ENCODE peak calls at places on chromosomes 13 and 19, in eight cellular contexts. One of them, this sample, is unnamed.

GRCh38 chr13:35824395-35824794 is 306.8 kb downstream of the DCLK1 start:
- DNase-seq in A549: no peak
- DNase-seq in GM12878: no peak
- DNase-seq in SK-N-SH: no peak
- DNase-seq in NB4: no peak
- DNase-seq in WTC11: no peak
- DNase-seq in HCT116: no peak
- DNase-seq in H1: no peak
- DNase-seq in this sample: no peak

GRCh38 chr13:54637377-54637776 is 1608.8 kb downstream of the OLFM4 start:
- DNase-seq in NB4: peak
- DNase-seq in HCT116: no peak
- DNase-seq in SK-N-SH: no peak
- DNase-seq in A549: no peak
- DNase-seq in GM12878: no peak
- DNase-seq in WTC11: no peak
- DNase-seq in H1: no peak
- DNase-seq in this sample: no peak

GRCh38 chr13:32947886-32948285 is 68.3 kb upstream of the KL start:
- DNase-seq in SK-N-SH: peak
- DNase-seq in A549: no peak
- DNase-seq in HCT116: no peak
- DNase-seq in H1: no peak
- DNase-seq in GM12878: no peak
- DNase-seq in NB4: no peak
- DNase-seq in WTC11: no peak
- DNase-seq in this sample: no peak

GRCh38 chr19:49858591-49858985 is 7.6 kb downstream of the PTOV1 start:
- DNase-seq in GM12878: no peak
- DNase-seq in WTC11: no peak
- DNase-seq in H1: no peak
- DNase-seq in HCT116: no peak
- DNase-seq in A549: no peak
- DNase-seq in NB4: no peak
- DNase-seq in SK-N-SH: no peak
- DNase-seq in this sample: no peak

GRCh38 chr13:76668716-76669115 is 217.5 kb downstream of the KCTD12 start:
- DNase-seq in A549: no peak
- DNase-seq in HCT116: no peak
- DNase-seq in H1: no peak
- DNase-seq in NB4: no peak
- DNase-seq in SK-N-SH: no peak
- DNase-seq in WTC11: no peak
- DNase-seq in GM12878: no peak
- DNase-seq in this sample: no peak

GRCh38 chr13:91704398-91704797 is 306.0 kb downstream of the GPC5 start:
- DNase-seq in NB4: no peak
- DNase-seq in GM12878: no peak
- DNase-seq in HCT116: no peak
- DNase-seq in H1: no peak
- DNase-seq in A549: no peak
- DNase-seq in SK-N-SH: no peak
- DNase-seq in WTC11: no peak
- DNase-seq in this sample: no peak

GRCh38 chr19:34391813-34392212 is 12.4 kb upstream of the PDCD2L start:
- DNase-seq in SK-N-SH: no peak
- DNase-seq in WTC11: no peak
- DNase-seq in H1: no peak
- DNase-seq in A549: peak
- DNase-seq in HCT116: no peak
- DNase-seq in NB4: no peak
- DNase-seq in GM12878: no peak
- DNase-seq in this sample: peak

GRCh38 chr19:15811476-15811875 is 4.0 kb downstream of the OR10H1 start:
- DNase-seq in WTC11: no peak
- DNase-seq in HCT116: no peak
- DNase-seq in H1: no peak
- DNase-seq in GM12878: no peak
- DNase-seq in NB4: no peak
- DNase-seq in A549: no peak
- DNase-seq in SK-N-SH: no peak
- DNase-seq in this sample: no peak

GRCh38 chr13:29140277-29140676 is 320.1 kb downstream of the MTUS2 start:
- DNase-seq in HCT116: no peak
- DNase-seq in GM12878: no peak
- DNase-seq in H1: no peak
- DNase-seq in SK-N-SH: no peak
- DNase-seq in NB4: no peak
- DNase-seq in A549: no peak
- DNase-seq in WTC11: no peak
- DNase-seq in this sample: no peak

GRCh38 chr13:99756281-99756680 is 215.3 kb downstream of the ZIC5 start:
- DNase-seq in NB4: no peak
- DNase-seq in H1: no peak
- DNase-seq in A549: no peak
- DNase-seq in WTC11: no peak
- DNase-seq in HCT116: no peak
- DNase-seq in SK-N-SH: no peak
- DNase-seq in GM12878: no peak
- DNase-seq in this sample: no peak

GRCh38 chr19:16608290-16608704 is 19.7 kb downstream of the MED26 start:
- DNase-seq in A549: no peak
- DNase-seq in WTC11: no peak
- DNase-seq in HCT116: no peak
- DNase-seq in GM12878: no peak
- DNase-seq in NB4: peak
- DNase-seq in H1: no peak
- DNase-seq in SK-N-SH: no peak
- DNase-seq in this sample: peak

GRCh38 chr19:32924200-32924599 is 47.6 kb downstream of the CEP89 start:
- DNase-seq in NB4: no peak
- DNase-seq in H1: no peak
- DNase-seq in A549: no peak
- DNase-seq in SK-N-SH: no peak
- DNase-seq in GM12878: no peak
- DNase-seq in HCT116: no peak
- DNase-seq in WTC11: no peak
- DNase-seq in this sample: no peak

GRCh38 chr19:29329460-29330134 is 116.6 kb upstream of the UQCRFS1 start:
- DNase-seq in SK-N-SH: no peak
- DNase-seq in H1: no peak
- DNase-seq in A549: no peak
- DNase-seq in WTC11: peak
- DNase-seq in GM12878: no peak
- DNase-seq in HCT116: no peak
- DNase-seq in NB4: peak
- DNase-seq in this sample: no peak

GRCh38 chr13:41137951-41138350 is 5.3 kb upstream of the KBTBD6 start:
- DNase-seq in NB4: no peak
- DNase-seq in WTC11: no peak
- DNase-seq in SK-N-SH: no peak
- DNase-seq in GM12878: no peak
- DNase-seq in HCT116: no peak
- DNase-seq in H1: no peak
- DNase-seq in A549: no peak
- DNase-seq in this sample: no peak

GRCh38 chr13:98798849-98799645 is 46.6 kb upstream of the SLC15A1 start:
- DNase-seq in H1: no peak
- DNase-seq in HCT116: no peak
- DNase-seq in GM12878: no peak
- DNase-seq in A549: no peak
- DNase-seq in SK-N-SH: no peak
- DNase-seq in NB4: no peak
- DNase-seq in WTC11: no peak
- DNase-seq in this sample: no peak

GRCh38 chr13:54953786-54954185 is 1925.2 kb downstream of the OLFM4 start:
- DNase-seq in A549: no peak
- DNase-seq in NB4: no peak
- DNase-seq in SK-N-SH: no peak
- DNase-seq in HCT116: no peak
- DNase-seq in H1: no peak
- DNase-seq in WTC11: no peak
- DNase-seq in GM12878: no peak
- DNase-seq in this sample: no peak

GRCh38 chr13:24407844-24408243 is 98.5 kb downstream of the C1QTNF9 start:
- DNase-seq in WTC11: no peak
- DNase-seq in NB4: no peak
- DNase-seq in A549: no peak
- DNase-seq in SK-N-SH: no peak
- DNase-seq in H1: no peak
- DNase-seq in GM12878: no peak
- DNase-seq in HCT116: no peak
- DNase-seq in this sample: no peak

GRCh38 chr19:4327252-4327876 is 11.3 kb downstream of the STAP2 start:
- DNase-seq in SK-N-SH: peak
- DNase-seq in WTC11: peak
- DNase-seq in A549: no peak
- DNase-seq in NB4: peak
- DNase-seq in GM12878: no peak
- DNase-seq in HCT116: no peak
- DNase-seq in H1: peak
- DNase-seq in this sample: peak

GRCh38 chr13:83332751-83333150 is 549.5 kb downstream of the SLITRK1 start:
- DNase-seq in NB4: no peak
- DNase-seq in A549: no peak
- DNase-seq in SK-N-SH: no peak
- DNase-seq in GM12878: no peak
- DNase-seq in H1: no peak
- DNase-seq in WTC11: no peak
- DNase-seq in HCT116: no peak
- DNase-seq in this sample: no peak

DNA sequence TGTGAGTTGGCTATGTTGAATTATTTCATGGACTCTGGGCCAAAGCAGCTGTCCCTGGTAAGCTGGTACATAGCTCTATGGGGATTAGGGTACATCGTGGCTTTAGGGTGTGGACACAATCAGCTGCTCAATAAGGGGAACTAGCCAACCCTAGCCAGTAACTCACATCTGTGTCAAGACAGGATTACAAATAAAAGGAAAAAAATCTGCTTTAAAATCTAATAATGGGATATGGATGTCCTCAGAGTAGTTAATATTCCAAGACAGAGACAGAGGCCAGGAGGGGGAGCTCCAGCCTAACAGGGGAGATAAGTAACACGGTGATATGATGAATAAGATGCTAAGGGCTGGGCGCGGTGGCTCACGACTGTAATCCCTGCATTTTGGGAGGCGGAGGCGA is 21.1 kb upstream of the ZNF766 start:
- DNase-seq in HCT116: peak
- DNase-seq in H1: no peak
- DNase-seq in A549: no peak
- DNase-seq in WTC11: peak
- DNase-seq in NB4: peak
- DNase-seq in SK-N-SH: peak
- DNase-seq in GM12878: no peak
- DNase-seq in this sample: peak
- TF ChIP-seq MAX in HCT116: no peak
- TF ChIP-seq MAX in H1: no peak
- TF ChIP-seq MAX in A549: no peak
- TF ChIP-seq MAX in WTC11: no peak
- TF ChIP-seq MAX in NB4: no peak
- TF ChIP-seq MAX in SK-N-SH: no peak
- TF ChIP-seq MAX in GM12878: no peak
- TF ChIP-seq MAX in this sample: no peak

DNA sequence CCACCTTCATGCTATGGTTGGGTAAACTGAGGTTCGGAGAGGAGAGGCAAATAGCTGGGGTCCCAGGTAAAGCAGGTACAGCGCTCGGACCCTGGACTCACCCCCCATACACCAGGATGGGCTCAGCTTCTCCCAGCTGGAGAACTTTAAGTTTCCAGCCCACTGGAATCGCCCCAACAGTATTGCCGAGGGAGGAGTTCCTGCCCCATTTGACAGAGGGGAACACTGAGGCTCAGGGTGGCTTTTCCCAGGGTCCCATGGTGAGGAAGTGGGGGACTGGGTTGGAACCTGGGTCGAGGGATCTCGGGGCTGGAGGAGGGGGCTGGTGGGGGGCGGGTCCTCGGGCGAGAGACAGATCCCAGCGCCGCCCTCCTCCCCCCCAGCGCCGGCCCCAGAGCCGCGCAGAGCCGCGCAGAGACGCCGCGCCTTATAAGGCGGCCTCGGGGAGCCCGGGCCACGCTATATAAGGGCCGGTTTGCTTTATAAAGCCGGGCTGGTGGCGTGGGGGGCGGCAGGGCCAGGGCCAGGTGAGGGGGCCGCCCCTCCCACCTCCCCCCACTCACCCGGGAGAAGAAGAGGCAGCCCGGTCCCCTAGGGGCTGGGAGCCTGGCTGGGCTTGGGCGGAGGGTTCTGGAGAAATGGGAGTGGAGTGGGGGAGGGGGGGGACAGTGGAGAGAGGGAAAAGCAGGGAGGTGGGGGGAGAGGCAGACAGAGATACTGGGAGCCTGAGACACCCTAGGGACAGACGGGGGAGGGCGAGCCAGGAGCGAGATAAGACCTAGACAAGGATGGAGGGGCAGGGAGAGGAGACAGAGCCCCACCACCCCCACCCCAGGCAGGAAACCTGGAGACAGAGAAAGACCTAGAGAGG is 1.1 kb downstream of the CNN1 start:
- DNase-seq in H1: no peak
- DNase-seq in A549: no peak
- DNase-seq in HCT116: no peak
- DNase-seq in WTC11: peak
- DNase-seq in SK-N-SH: peak
- DNase-seq in GM12878: no peak
- DNase-seq in NB4: no peak
- DNase-seq in this sample: no peak
- TF ChIP-seq MAX in H1: no peak
- TF ChIP-seq MAX in A549: no peak
- TF ChIP-seq MAX in HCT116: no peak
- TF ChIP-seq MAX in WTC11: no peak
- TF ChIP-seq MAX in SK-N-SH: no peak
- TF ChIP-seq MAX in GM12878: no peak
- TF ChIP-seq MAX in NB4: no peak
- TF ChIP-seq MAX in this sample: no peak

DNA sequence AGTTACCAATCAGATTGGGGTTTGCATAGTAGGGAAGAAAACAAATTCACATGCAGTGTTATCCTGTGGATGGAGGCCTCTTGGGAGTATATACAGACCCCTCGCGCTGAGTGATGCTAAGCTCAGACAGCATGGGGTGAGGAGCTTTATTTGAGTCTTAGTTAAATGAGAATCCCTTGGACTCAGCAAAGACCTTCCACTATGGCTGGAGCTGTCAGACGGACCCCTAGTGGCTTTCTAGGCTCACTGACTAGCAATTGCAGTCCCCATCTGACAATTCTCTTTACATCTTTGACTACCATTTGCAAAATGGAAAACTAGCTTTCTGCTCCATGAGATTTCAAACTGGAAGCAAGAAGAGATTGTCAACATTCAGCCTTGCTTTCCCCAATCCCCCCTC is 90.4 kb downstream of the STOML3 start:
- DNase-seq in A549: peak
- DNase-seq in GM12878: no peak
- DNase-seq in SK-N-SH: peak
- DNase-seq in HCT116: no peak
- DNase-seq in WTC11: peak
- DNase-seq in NB4: peak
- DNase-seq in H1: no peak
- DNase-seq in this sample: no peak
- TF ChIP-seq MAX in A549: no peak
- TF ChIP-seq MAX in GM12878: no peak
- TF ChIP-seq MAX in SK-N-SH: no peak
- TF ChIP-seq MAX in HCT116: no peak
- TF ChIP-seq MAX in WTC11: no peak
- TF ChIP-seq MAX in NB4: no peak
- TF ChIP-seq MAX in H1: no peak
- TF ChIP-seq MAX in this sample: no peak

GRCh38 chr13:96934889-96935490 is 59.3 kb downstream of the OXGR1 start:
- DNase-seq in H1: no peak
- DNase-seq in NB4: no peak
- DNase-seq in GM12878: no peak
- DNase-seq in A549: no peak
- DNase-seq in SK-N-SH: no peak
- DNase-seq in HCT116: no peak
- DNase-seq in WTC11: no peak
- DNase-seq in this sample: no peak
- TF ChIP-seq MAX in H1: no peak
- TF ChIP-seq MAX in NB4: no peak
- TF ChIP-seq MAX in GM12878: no peak
- TF ChIP-seq MAX in A549: no peak
- TF ChIP-seq MAX in SK-N-SH: no peak
- TF ChIP-seq MAX in HCT116: no peak
- TF ChIP-seq MAX in WTC11: no peak
- TF ChIP-seq MAX in this sample: no peak

This sample was measured in endothelial cell of umbilical vein.